ENCODE peak calls at places on chromosome 17, in four cellular contexts. H is uterus, I is stomach, X is adrenal gland. K is an unnamed sample.
A peak's percentile ranks its signal among the peaks of the same experiment; 100 is the strongest.

GRCh38 chr17:36665417-36665816 is 64.0 kb downstream of the MRM1 start:
- DNase-seq in H (no peak), I (no peak), X (no peak), K (no peak)

GRCh38 chr17:77749316-77749715 is 209.2 kb upstream of the TNRC6C start:
- DNase-seq in H (no peak), I (no peak), X (no peak), K (no peak)

GRCh38 chr17:6548578-6549330 is 7.6 kb downstream of the PITPNM3 start:
- DNase-seq in H (no peak), I (peak; percentile 29), X (no peak), K (no peak)

GRCh38 chr17:70896843-70897242 is 727.5 kb downstream of the KCNJ2 start:
- DNase-seq in H (no peak), I (no peak), X (no peak), K (no peak)

GRCh38 chr17:18039535-18040286 is 503 bp downstream of the GID4 start:
- DNase-seq in H (no peak), I (peak; percentile 56), X (peak; percentile 49), K (peak; percentile 34)

GRCh38 chr17:27323538-27324212 is 29.8 kb downstream of the WSB1 start:
- DNase-seq in H (peak; percentile 68), I (peak; percentile 67), X (peak; percentile 51), K (no peak)

GRCh38 chr17:16929757-16930520 is 42.0 kb downstream of the TNFRSF13B start:
- DNase-seq in H (no peak), I (no peak), X (no peak), K (no peak)

GRCh38 chr17:8300629-8301242 is 5.5 kb upstream of the SLC25A35 start:
- DNase-seq in H (peak; percentile 49), I (peak; percentile 57), X (peak; percentile 69), K (peak; percentile 72)

GRCh38 chr17:62111562-62112180 is 46.6 kb upstream of the MED13 start:
- DNase-seq in H (no peak), I (no peak), X (no peak), K (no peak)

GRCh38 chr17:1043601-1044251 is 46.8 kb downstream of the TIMM22 start:
- DNase-seq in H (peak; percentile 61), I (no peak), X (peak; percentile 27), K (no peak)

GRCh38 chr17:61065263-61065773 is 334.3 kb upstream of the TBX2 start:
- DNase-seq in H (no peak), I (no peak), X (peak; percentile 25), K (no peak)

GRCh38 chr17:62692721-62693431 is 65.4 kb downstream of the MRC2 start:
- DNase-seq in H (no peak), I (no peak), X (no peak), K (no peak)

GRCh38 chr17:62601438-62601837 is 26.0 kb upstream of the MRC2 start:
- DNase-seq in H (no peak), I (no peak), X (no peak), K (no peak)

GRCh38 chr17:75390982-75391381 is 14.5 kb downstream of the GRB2 start:
- DNase-seq in H (no peak), I (no peak), X (no peak), K (no peak)

GRCh38 chr17:75394332-75394918 is 11.1 kb downstream of the GRB2 start:
- DNase-seq in H (no peak), I (no peak), X (no peak), K (no peak)

GRCh38 chr17:75392559-75392958 is 12.9 kb downstream of the GRB2 start:
- DNase-seq in H (no peak), I (no peak), X (no peak), K (no peak)

GRCh38 chr17:75396025-75396424 is 9.5 kb downstream of the GRB2 start:
- DNase-seq in H (no peak), I (no peak), X (no peak), K (no peak)

GRCh38 chr17:75393523-75394331 is 11.8 kb downstream of the GRB2 start:
- DNase-seq in H (peak; percentile 97), I (peak; percentile 98), X (peak; percentile 99), K (peak; percentile 81)
- TF ChIP-seq POLR2A in H (peak; percentile 32), I (no peak), X (peak; percentile 44), K (peak; percentile 13)

DNA sequence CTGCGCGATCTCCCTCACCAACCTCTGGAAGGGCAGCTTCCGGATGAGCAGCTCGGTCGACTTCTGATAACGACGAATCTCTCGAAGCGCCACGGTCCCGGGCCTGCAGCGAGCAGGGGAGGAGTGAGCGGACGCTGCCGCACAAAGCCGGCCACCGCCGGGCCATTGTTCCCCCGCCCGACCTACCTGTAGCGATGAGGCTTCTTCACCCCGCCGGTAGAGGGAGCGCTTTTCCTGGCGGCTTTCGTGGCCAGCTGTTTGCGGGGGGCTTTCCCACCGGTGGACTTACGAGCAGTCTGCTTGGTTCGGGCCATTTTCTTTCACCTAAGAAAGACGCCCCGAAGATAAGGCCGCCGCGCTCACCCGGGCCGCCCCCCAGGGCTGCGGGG is 5.8 kb upstream of the UNK start:
- DNase-seq in H (no peak), I (peak; percentile 62), X (no peak), K (no peak)
- TF ChIP-seq POLR2A in H (no peak), I (no peak), X (no peak), K (no peak)

GRCh38 chr17:50625032-50625871 is 9.4 kb upstream of the ABCC3 start:
- DNase-seq in H (no peak), I (no peak), X (no peak), K (no peak)
- TF ChIP-seq POLR2A in H (no peak), I (no peak), X (no peak), K (no peak)

GRCh38 chr17:47993031-47993546 is 22.2 kb downstream of the CDK5RAP3 start:
- DNase-seq in H (no peak), I (no peak), X (no peak), K (no peak)

GRCh38 chr17:47995241-47995935 is 24.5 kb downstream of the CDK5RAP3 start:
- DNase-seq in H (no peak), I (no peak), X (no peak), K (no peak)

GRCh38 chr17:47996201-47996600 is 25.3 kb downstream of the CDK5RAP3 start:
- DNase-seq in H (no peak), I (no peak), X (no peak), K (no peak)

GRCh38 chr17:47993964-47994363 is 23.1 kb downstream of the CDK5RAP3 start:
- DNase-seq in H (no peak), I (no peak), X (no peak), K (no peak)

DNA sequence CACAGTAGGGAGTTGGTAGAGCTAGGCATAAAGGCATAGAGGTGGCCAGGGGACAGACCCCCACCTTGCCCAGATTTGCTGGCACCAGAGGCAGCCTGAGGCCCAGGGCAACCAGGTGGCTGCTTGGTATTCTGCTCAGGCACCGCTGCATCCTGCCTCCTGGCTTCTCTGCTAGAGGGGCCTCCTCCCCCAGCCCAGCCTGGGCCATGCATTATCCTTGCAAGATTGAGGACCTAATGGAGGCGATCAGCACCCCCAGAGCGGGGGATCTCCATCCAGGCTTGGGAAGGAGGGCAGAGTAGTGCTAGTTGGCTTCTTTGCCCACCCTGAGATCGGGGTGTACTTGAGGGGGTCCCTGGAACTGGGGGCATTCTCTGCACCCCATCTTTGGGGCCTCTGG is 23.8 kb downstream of the CDK5RAP3 start:
- DNase-seq in H (no peak), I (no peak), X (no peak), K (no peak)
- TF ChIP-seq POLR2A in H (no peak), I (no peak), X (no peak), K (no peak)

K was measured in GM12891.